ENCODE peak calls at places on chromosomes 1 and 21, in ten cellular contexts. A, J, G, Q, U, M, V, E, L and Y are unnamed samples. For H3K36me3, the result is how much of the 10 kb centered on the place peaks cover.

GRCh38 chr1:61326713-61327112 is 244.4 kb downstream of the NFIA start:
- DNase-seq in G (no peak), M (no peak), E (no peak), J (no peak), L (no peak), Q (no peak), V (no peak), U (no peak), A (no peak), Y (no peak)

GRCh38 chr1:1290238-1290731 is 10.0 kb downstream of the SCNN1D start:
- DNase-seq in M (peak), J (peak), G (peak), Q (peak), U (no peak), E (no peak), A (no peak), L (no peak), V (peak), Y (no peak)

GRCh38 chr1:69915347-69915746 is 290.0 kb downstream of the LRRC40 start:
- DNase-seq in A (no peak), J (no peak), E (no peak), L (no peak), M (peak), Q (no peak), V (no peak), U (no peak), G (no peak), Y (no peak)

GRCh38 chr21:17523007-17523451 is 10.2 kb downstream of the CXADR start:
- DNase-seq in V (peak), Q (no peak), A (no peak), M (no peak), L (no peak), J (no peak), G (no peak), E (no peak), U (no peak), Y (no peak)

GRCh38 chr21:16455978-16456377 is 726.2 kb downstream of the USP25 start:
- DNase-seq in V (no peak), G (no peak), M (no peak), U (no peak), L (no peak), A (no peak), J (no peak), E (no peak), Q (no peak), Y (no peak)

GRCh38 chr1:12561121-12561520 is 56.9 kb downstream of the DHRS3 start:
- DNase-seq in M (no peak), G (no peak), U (no peak), Q (no peak), L (no peak), A (no peak), J (no peak), E (no peak), V (no peak), Y (no peak)

GRCh38 chr1:1361982-1362423 is 3.6 kb upstream of the MXRA8 start:
- DNase-seq in A (peak), Q (no peak), E (no peak), G (no peak), L (no peak), U (no peak), M (no peak), J (no peak), V (no peak), Y (no peak)

GRCh38 chr21:33834801-33835500 is 80.7 kb downstream of the ATP5PO start:
- DNase-seq in G (no peak), J (no peak), U (no peak), A (no peak), V (no peak), L (no peak), Q (no peak), M (no peak), E (no peak), Y (no peak)

GRCh38 chr21:38471766-38472165 is 26.5 kb downstream of the ERG start:
- DNase-seq in U (no peak), V (no peak), G (no peak), M (no peak), Q (no peak), E (no peak), L (no peak), A (no peak), J (no peak), Y (no peak)

GRCh38 chr1:16720403-16721223 is 19.7 kb upstream of the RNU1-4 start:
- DNase-seq in M (peak), Q (no peak), A (peak), J (no peak), G (no peak), L (no peak), E (no peak), U (no peak), V (no peak), Y (peak)

GRCh38 chr1:115278241-115278640 is 59.8 kb downstream of the NGF start:
- DNase-seq in E (no peak), L (no peak), J (no peak), M (no peak), Q (no peak), A (no peak), G (no peak), U (no peak), V (no peak), Y (no peak)

GRCh38 chr1:8443558-8444194 is 125.8 kb downstream of the SLC45A1 start:
- DNase-seq in V (no peak), E (peak), J (peak), A (no peak), Q (no peak), G (no peak), L (no peak), M (peak), U (no peak), Y (no peak)

GRCh38 chr1:41758490-41758889 is 160.2 kb downstream of the HIVEP3 start:
- DNase-seq in E (no peak), V (no peak), J (no peak), G (no peak), U (no peak), M (no peak), A (no peak), L (no peak), Q (no peak), Y (no peak)

GRCh38 chr1:11731719-11732283 is 4.1 kb upstream of the AGTRAP start:
- DNase-seq in M (peak), G (no peak), J (peak), E (no peak), U (peak), Q (peak), A (peak), V (no peak), L (peak), Y (peak)

GRCh38 chr1:35707253-35708178 is 11.2 kb downstream of the C1orf216 start:
- DNase-seq in U (no peak), E (peak), J (peak), L (no peak), Q (peak), V (peak), A (no peak), M (no peak), G (no peak), Y (no peak)

GRCh38 chr1:158818991-158819405 is 12.2 kb upstream of the MNDA start:
- DNase-seq in V (no peak), J (no peak), U (no peak), G (no peak), L (no peak), Q (no peak), M (no peak), A (no peak), E (no peak), Y (no peak)

GRCh38 chr1:39952359-39953110 is 2.4 kb upstream of the MFSD2A start:
- DNase-seq in L (no peak), V (no peak), U (no peak), A (no peak), M (no peak), G (no peak), Q (peak), J (no peak), E (no peak), Y (no peak)

GRCh38 chr1:229642376-229642775 is 16.3 kb downstream of the URB2 start:
- DNase-seq in L (no peak), U (no peak), M (no peak), A (no peak), Q (no peak), V (no peak), E (no peak), G (no peak), J (no peak), Y (no peak)

GRCh38 chr1:229642970-229643369 is 16.9 kb downstream of the URB2 start:
- DNase-seq in E (no peak), M (no peak), Q (no peak), J (no peak), L (no peak), G (no peak), V (no peak), A (no peak), U (no peak), Y (no peak)

GRCh38 chr1:229637746-229638145 is 11.7 kb downstream of the URB2 start:
- DNase-seq in E (no peak), L (no peak), A (no peak), M (no peak), V (no peak), G (no peak), J (no peak), Q (no peak), U (no peak), Y (no peak)

GRCh38 chr1:229641306-229641705 is 15.3 kb downstream of the URB2 start:
- DNase-seq in Q (no peak), A (no peak), J (no peak), V (no peak), G (no peak), U (no peak), L (no peak), E (no peak), M (no peak), Y (no peak)

GRCh38 chr1:229640455-229640854 is 14.4 kb downstream of the URB2 start:
- DNase-seq in G (no peak), M (no peak), L (no peak), J (no peak), V (peak), U (no peak), A (no peak), Q (no peak), E (no peak), Y (no peak)
- H3K36me3 ChIP-seq in G (under half), M (under half), L (under half), J (half or more), V (under half), U (under half), A (under half), Q (under half), E (half or more), Y (half or more)

GRCh38 chr1:32766328-32766972 is 50.7 kb downstream of the YARS1 start:
- DNase-seq in U (no peak), Q (no peak), G (no peak), M (no peak), J (peak), V (no peak), E (peak), A (no peak), L (no peak), Y (no peak)
- H3K36me3 ChIP-seq in U (under half), Q (under half), G (under half), M (under half), J (under half), V (under half), E (under half), A (under half), L (under half), Y (under half)

GRCh38 chr1:241499910-241500309 is 19.6 kb downstream of the FH start:
- DNase-seq in E (peak), V (peak), A (no peak), J (no peak), Q (no peak), U (no peak), L (no peak), M (peak), G (no peak), Y (no peak)
- H3K36me3 ChIP-seq in E (half or more), V (under half), A (half or more), J (half or more), Q (under half), U (under half), L (under half), M (under half), G (under half), Y (half or more)

DNA sequence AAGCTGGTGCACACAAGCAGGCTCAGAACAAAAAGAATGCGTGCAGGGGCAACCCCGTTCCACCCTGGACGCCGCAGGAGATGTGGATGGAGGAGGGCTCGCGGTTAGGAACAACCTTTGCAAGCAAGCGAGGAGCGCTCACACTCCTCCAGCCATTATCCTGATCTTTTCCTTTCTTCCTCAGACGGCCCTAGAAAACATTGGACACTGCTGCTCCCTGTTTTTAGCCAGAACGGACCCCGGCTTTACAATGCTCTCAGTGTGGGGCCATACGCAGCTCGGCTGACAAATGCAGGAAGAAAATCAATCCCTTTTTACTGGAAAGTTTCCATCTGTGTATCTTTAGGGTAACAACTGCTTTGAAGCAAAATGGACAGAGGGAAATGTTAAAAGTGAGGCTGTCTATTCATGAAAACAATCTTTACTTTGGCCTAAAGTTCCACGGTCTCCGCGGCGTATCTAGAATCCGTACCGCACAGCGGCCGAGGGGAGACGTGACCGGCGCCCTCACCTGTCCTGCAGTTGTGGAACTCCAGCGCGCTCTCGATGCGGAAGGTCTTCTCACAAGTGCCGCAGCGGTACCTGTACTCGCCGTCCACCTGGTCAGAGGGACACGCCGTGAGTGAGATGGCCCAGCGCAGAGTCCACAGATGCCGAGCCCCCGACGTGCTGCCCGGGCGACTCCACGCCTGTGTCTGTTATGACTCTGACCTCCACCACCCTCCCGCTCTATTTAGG is 44.0 kb downstream of the PRDM15 start:
- DNase-seq in G (no peak), Q (no peak), U (no peak), L (no peak), A (no peak), M (no peak), E (no peak), V (no peak), J (no peak), Y (no peak)
- H3K36me3 ChIP-seq in G (under half), Q (under half), U (under half), L (under half), A (under half), M (under half), E (half or more), V (under half), J (under half), Y (under half)